ENCODE peak calls at places on chromosomes 3 and 15, in four cellular contexts. B is heart left ventricle, D is suprapubic skin, U is A549. R is an unnamed sample.

GRCh38 chr3:126208618-126209256 is 28.4 kb upstream of the ALDH1L1 start:
- DNase-seq in B (peak; percentile 83), D (peak; percentile 81), U (peak; percentile 89), R (no peak)

GRCh38 chr15:78396976-78397375 is 41.0 kb upstream of the IREB2 start:
- DNase-seq in B (no peak), D (peak; percentile 71), U (peak; percentile 31), R (no peak)

GRCh38 chr15:57591237-57591821 is 375 bp upstream of the MYZAP start:
- DNase-seq in B (no peak), D (no peak), U (no peak), R (no peak)

GRCh38 chr3:192918275-192918588 is 576 bp upstream of the MB21D2 start:
- DNase-seq in B (no peak), D (peak; percentile 64), U (no peak), R (no peak)

GRCh38 chr3:195540526-195540925 is 2.6 kb downstream of the PPP1R2 start:
- DNase-seq in B (no peak), D (no peak), U (no peak), R (no peak)

GRCh38 chr15:98085003-98085639 is 124.6 kb downstream of the ARRDC4 start:
- DNase-seq in B (no peak), D (no peak), U (peak; percentile 71), R (no peak)

GRCh38 chr3:152858170-152858800 is 23.4 kb downstream of the P2RY1 start:
- DNase-seq in B (no peak), D (no peak), U (no peak), R (no peak)

GRCh38 chr3:53040361-53040820 is 5.5 kb downstream of the SFMBT1 start:
- DNase-seq in B (no peak), D (no peak), U (peak; percentile 42), R (no peak)

GRCh38 chr15:65184305-65184943 is 718 bp downstream of the CLPX start:
- DNase-seq in B (peak; percentile 56), D (peak; percentile 81), U (peak; percentile 71), R (peak; percentile 46)

GRCh38 chr15:89777073-89777820 is 1.1 kb downstream of the MESP2 start:
- DNase-seq in B (no peak), D (no peak), U (no peak), R (no peak)

GRCh38 chr3:77370413-77370812 is 330.5 kb downstream of the ROBO2 start:
- DNase-seq in B (no peak), D (peak; percentile 59), U (no peak), R (no peak)

GRCh38 chr15:98452238-98452637 is 196.1 kb upstream of the IGF1R start:
- DNase-seq in B (no peak), D (no peak), U (no peak), R (no peak)

GRCh38 chr15:73632670-73633058 is 525 bp downstream of the NPTN start:
- DNase-seq in B (no peak), D (no peak), U (no peak), R (no peak)

GRCh38 chr3:99515-99914 is 97.0 kb upstream of the CHL1 start:
- DNase-seq in B (no peak), D (no peak), U (no peak), R (no peak)

GRCh38 chr15:101613130-101614000 is 38.8 kb downstream of the TM2D3 start:
- DNase-seq in B (peak; percentile 85), D (peak; percentile 73), U (no peak), R (no peak)

GRCh38 chr3:37198996-37199395 is 24.6 kb upstream of the LRRFIP2 start:
- DNase-seq in B (no peak), D (no peak), U (no peak), R (no peak)

GRCh38 chr3:129745253-129745652 is 138.8 kb upstream of the PLXND1 start:
- DNase-seq in B (no peak), D (no peak), U (no peak), R (no peak)

GRCh38 chr3:30273304-30274072 is 332.9 kb upstream of the TGFBR2 start:
- DNase-seq in B (no peak), D (no peak), U (no peak), R (no peak)

GRCh38 chr3:71495708-71496472 is 87.6 kb downstream of the FOXP1 start:
- DNase-seq in B (no peak), D (no peak), U (peak; percentile 77), R (no peak)

GRCh38 chr3:9903904-9904303 is 1.3 kb downstream of the IL17RE start:
- DNase-seq in B (no peak), D (no peak), U (no peak), R (no peak)

GRCh38 chr3:9899289-9899791 is 3.3 kb upstream of the IL17RE start:
- DNase-seq in B (no peak), D (no peak), U (no peak), R (no peak)

GRCh38 chr3:9901967-9902366 is 681 bp upstream of the IL17RE start:
- DNase-seq in B (no peak), D (no peak), U (no peak), R (no peak)

GRCh38 chr3:9903238-9903624 is 583 bp downstream of the IL17RE start:
- DNase-seq in B (peak; percentile 26), D (no peak), U (no peak), R (no peak)

GRCh38 chr3:9902372-9903237 is at the start of gene IL17RE:
- DNase-seq in B (no peak), D (peak; percentile 73), U (no peak), R (no peak)
- TF ChIP-seq POLR2A in B (no peak), D (no peak), U (no peak), R (no peak)

DNA sequence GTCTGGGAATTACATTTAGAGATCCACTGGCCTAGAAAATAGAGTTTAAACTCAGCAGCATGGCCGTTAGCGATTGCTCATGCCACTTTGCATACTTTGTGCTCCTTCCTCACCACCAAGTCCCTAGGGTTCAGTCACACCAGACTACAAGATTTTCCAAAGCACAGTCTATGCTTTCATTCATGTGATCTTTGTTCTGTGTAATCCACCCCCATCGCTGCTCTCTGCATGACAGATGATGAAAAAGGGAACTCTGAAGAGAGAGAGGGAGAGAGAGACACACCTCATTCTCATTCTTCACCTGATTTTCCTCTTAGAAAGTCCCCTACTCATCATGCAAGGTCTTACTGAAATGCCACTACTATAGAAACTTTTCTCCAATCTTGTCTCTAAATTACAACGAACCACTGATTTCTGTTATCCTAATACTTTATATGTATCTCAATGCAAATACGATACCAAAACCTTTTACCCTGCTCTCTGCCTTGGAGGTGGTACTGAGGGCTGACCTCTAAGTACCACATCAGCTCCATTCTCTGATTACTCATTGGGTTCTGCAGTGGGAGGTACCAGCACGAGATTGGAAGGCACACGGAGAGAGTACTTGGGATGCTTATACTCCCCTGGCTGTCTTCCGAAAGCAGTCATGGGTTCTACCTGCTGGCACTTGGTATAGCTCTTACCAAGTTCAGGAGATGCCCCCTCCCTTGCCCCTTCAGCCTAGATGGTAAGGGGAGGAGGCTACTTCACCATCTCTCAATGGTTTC is 1.1 kb upstream of the PARP15 start:
- DNase-seq in B (no peak), D (no peak), U (no peak), R (no peak)
- TF ChIP-seq POLR2A in B (no peak), D (no peak), U (no peak), R (peak; percentile 70)

DNA sequence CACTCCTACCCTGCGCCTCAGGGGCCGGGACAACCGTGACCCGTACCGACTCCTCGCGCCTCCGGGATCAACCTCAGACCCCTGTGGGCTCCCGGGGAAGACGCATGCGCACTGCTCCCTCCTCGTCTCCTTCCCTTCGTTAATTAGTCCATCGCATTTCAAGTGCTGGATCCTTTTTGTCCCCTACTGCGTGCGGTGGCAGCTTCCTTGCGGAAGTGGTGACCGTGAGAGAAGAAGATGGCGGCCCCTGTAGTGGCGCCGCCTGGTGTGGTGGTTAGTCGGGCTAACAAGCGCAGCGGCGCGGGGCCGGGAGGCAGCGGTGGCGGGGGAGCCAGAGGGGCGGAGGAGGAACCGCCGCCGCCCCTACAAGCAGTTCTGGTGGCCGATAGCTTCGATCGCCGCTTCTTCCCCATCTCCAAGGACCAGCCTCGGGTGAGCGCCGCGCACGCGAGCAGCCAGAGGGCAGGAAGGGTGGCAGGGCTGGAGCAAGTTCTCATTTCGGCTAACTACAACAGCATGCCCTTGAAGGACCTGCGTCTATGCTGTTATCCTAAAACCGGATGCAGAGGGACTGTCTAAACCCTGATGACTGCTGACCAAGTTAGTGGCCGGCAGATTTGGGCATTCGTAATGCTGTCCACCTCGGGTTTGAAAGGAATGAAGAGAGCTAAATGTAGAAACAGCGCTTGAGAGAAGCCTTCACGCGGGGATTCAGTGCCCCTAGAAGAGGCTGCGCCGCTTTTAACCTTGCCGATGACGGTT is at the start of gene EIF2B5:
- DNase-seq in B (peak; percentile 95), D (peak; percentile 95), U (peak; percentile 89), R (peak; percentile 69)
- TF ChIP-seq POLR2A in B (no peak), D (peak; percentile 26), U (peak; percentile 74), R (peak; percentile 88)

DNA sequence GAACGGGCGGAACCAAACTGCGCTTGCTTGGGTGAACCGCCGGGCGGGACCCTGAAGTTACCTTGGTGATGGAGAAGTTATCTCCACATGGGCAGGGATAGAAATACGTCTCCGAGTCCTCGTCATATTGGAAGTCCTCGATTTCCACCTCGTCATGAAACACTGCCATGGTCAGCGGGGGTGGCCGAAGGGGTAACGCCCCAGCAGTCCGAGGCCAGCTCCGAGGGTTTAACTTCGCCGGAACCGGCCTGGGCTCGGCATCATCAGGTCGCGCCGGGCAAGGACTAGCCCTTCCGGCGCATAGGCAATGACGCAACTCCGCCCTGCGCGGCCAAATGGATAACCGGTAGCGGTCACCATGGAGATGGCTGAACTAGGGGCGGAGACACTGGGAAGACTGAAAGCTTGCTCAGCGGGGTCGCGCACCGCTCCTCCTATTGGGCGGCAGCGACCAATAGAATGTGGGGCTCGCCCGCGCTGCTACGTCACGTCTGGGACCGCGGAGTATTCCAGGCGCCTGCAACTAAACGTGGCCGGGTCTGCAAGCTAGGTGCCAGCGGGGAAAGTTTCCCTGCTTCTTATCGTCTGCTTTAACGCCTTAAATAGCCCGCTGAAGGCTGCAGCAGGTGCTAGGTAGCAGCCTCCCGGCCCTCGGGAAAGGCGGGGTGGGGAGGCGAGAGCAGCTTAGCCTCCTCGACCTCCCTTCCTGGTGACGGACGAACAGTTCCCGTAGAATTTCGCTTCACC is at the start of the genes DPH3 and OXNAD1:
- DNase-seq in B (peak; percentile 100), D (peak; percentile 100), U (peak; percentile 99), R (peak; percentile 78)
- TF ChIP-seq POLR2A in B (peak; percentile 47), D (no peak), U (peak; percentile 75), R (peak; percentile 73)